ENCODE peak calls at places on chromosomes 5 and 9, in four cellular contexts. P is endothelial cell, Y is hepatocyte, A is HFFc6. G is an unnamed sample.

GRCh38 chr9:112380102-112380581 is at the start of gene HSDL2:
- DNase-seq in P (no peak), Y (peak), A (peak), G (no peak)

GRCh38 chr5:134422791-134423365 is 11.2 kb upstream of the CDKN2AIPNL start:
- DNase-seq in P (no peak), Y (no peak), A (no peak), G (no peak)

GRCh38 chr5:132263548-132264261 is 6.2 kb downstream of the PDLIM4 start:
- DNase-seq in P (no peak), Y (no peak), A (peak), G (no peak)

GRCh38 chr5:96338624-96339023 is 94.4 kb downstream of the PCSK1 start:
- DNase-seq in P (no peak), Y (peak), A (no peak), G (no peak)

GRCh38 chr9:97397220-97397619 is 14.7 kb upstream of the TDRD7 start:
- DNase-seq in P (no peak), Y (no peak), A (peak), G (no peak)

GRCh38 chr5:24381861-24382460 is 262.8 kb downstream of the CDH10 start:
- DNase-seq in P (no peak), Y (no peak), A (no peak), G (no peak)

GRCh38 chr9:107350443-107350842 is 67.4 kb downstream of the RAD23B start:
- DNase-seq in P (no peak), Y (no peak), A (no peak), G (no peak)

GRCh38 chr9:133509179-133510083 is 15.3 kb downstream of the MYMK start:
- DNase-seq in P (peak), Y (peak), A (no peak), G (no peak)

GRCh38 chr5:148374693-148375360 is 8.9 kb upstream of the FBXO38 start:
- DNase-seq in P (peak), Y (peak), A (peak), G (no peak)